ENCODE peak calls at places on chromosomes 1 and 21, in five cellular contexts. A is brain microvascular endothelial cell, Q is progenitor cell of endocrine pancreas, I is A549, G is NB4. Z is an unnamed sample.

GRCh38 chr1:219442575-219442974 is 170.3 kb downstream of the ZC3H11B start:
- DNase-seq in G (no peak), A (peak), I (no peak), Q (no peak), Z (no peak)

GRCh38 chr1:116256875-116257823 is 115.9 kb upstream of the ATP1A1 start:
- DNase-seq in I (no peak), Q (no peak), G (no peak), A (no peak), Z (no peak)

GRCh38 chr1:204909109-204909508 is 38.4 kb downstream of the NFASC start:
- DNase-seq in Q (no peak), A (no peak), G (no peak), I (no peak), Z (no peak)

GRCh38 chr1:14255711-14256110 is 342.8 kb upstream of the KAZN start:
- DNase-seq in G (peak), A (no peak), I (no peak), Q (no peak), Z (no peak)

GRCh38 chr1:68819190-68819829 is 322.4 kb upstream of the DEPDC1 start:
- DNase-seq in I (peak), G (peak), Q (no peak), A (peak), Z (peak)

GRCh38 chr21:39452207-39452964 is 616 bp downstream of the SH3BGR start:
- DNase-seq in A (no peak), I (no peak), Q (no peak), G (no peak), Z (no peak)

GRCh38 chr1:163872067-163872466 is 550.3 kb downstream of the NUF2 start:
- DNase-seq in G (no peak), Q (no peak), I (no peak), A (no peak), Z (no peak)

GRCh38 chr1:54381524-54381923 is 24.7 kb downstream of the SSBP3 start:
- DNase-seq in Q (no peak), G (no peak), I (no peak), A (no peak), Z (no peak)

GRCh38 chr1:15579683-15580047 is 5.2 kb downstream of the AGMAT start:
- DNase-seq in I (no peak), A (no peak), Q (no peak), G (no peak), Z (peak)

GRCh38 chr1:47593001-47593568 is 155.2 kb downstream of the FOXD2 start:
- DNase-seq in I (no peak), G (no peak), A (no peak), Q (no peak), Z (no peak)

GRCh38 chr1:162165528-162165927 is 96.0 kb downstream of the NOS1AP start:
- DNase-seq in A (no peak), Q (no peak), I (no peak), G (no peak), Z (no peak)

GRCh38 chr1:67535474-67535873 is 105.3 kb upstream of the SERBP1 start:
- DNase-seq in I (peak), Q (peak), G (peak), A (peak), Z (peak)

GRCh38 chr1:58162952-58163550 is 383.5 kb downstream of the OMA1 start:
- DNase-seq in A (peak), Q (peak), I (peak), G (peak), Z (no peak)

GRCh38 chr1:54813479-54814147 is 12.5 kb upstream of the TTC22 start:
- DNase-seq in I (no peak), G (no peak), Q (no peak), A (no peak), Z (peak)

GRCh38 chr1:62356257-62356835 is 37.1 kb upstream of the KANK4 start:
- DNase-seq in Q (no peak), I (peak), A (peak), G (peak), Z (no peak)

GRCh38 chr1:158101944-158102343 is 78.8 kb upstream of the CD1D start:
- DNase-seq in A (peak), G (no peak), Q (no peak), I (no peak), Z (no peak)

GRCh38 chr1:84101204-84101603 is 42.9 kb upstream of the PRKACB start:
- DNase-seq in G (no peak), I (no peak), A (no peak), Q (no peak), Z (no peak)

GRCh38 chr1:175088523-175088922 is 20.9 kb downstream of the TNN start:
- DNase-seq in G (no peak), I (no peak), Q (no peak), A (no peak), Z (no peak)

GRCh38 chr1:150152182-150152536 is 2.4 kb downstream of the PLEKHO1 start:
- DNase-seq in A (no peak), Q (no peak), G (no peak), I (no peak), Z (no peak)

GRCh38 chr1:110616587-110616986 is 10.4 kb upstream of the KCNA2 start:
- DNase-seq in G (peak), I (no peak), Q (no peak), A (peak), Z (no peak)

GRCh38 chr1:62800825-62801306 is 16.9 kb downstream of the ATG4C start:
- DNase-seq in I (no peak), Q (no peak), G (peak), A (no peak), Z (peak)

GRCh38 chr1:172393354-172393753 is 27.1 kb upstream of the C1orf105 start:
- DNase-seq in A (no peak), I (no peak), Q (no peak), G (no peak), Z (peak)

GRCh38 chr1:60114735-60115318 is 41.3 kb upstream of the C1orf87 start:
- DNase-seq in Q (no peak), G (no peak), A (no peak), I (no peak), Z (no peak)

GRCh38 chr1:29319300-29320110 is 83.2 kb downstream of the PTPRU start:
- DNase-seq in Q (no peak), A (no peak), G (no peak), I (no peak), Z (no peak)

GRCh38 chr1:15680614-15681345 is 3.3 kb upstream of the PLEKHM2 start:
- DNase-seq in G (peak), I (peak), Q (no peak), A (peak), Z (no peak)

DNA sequence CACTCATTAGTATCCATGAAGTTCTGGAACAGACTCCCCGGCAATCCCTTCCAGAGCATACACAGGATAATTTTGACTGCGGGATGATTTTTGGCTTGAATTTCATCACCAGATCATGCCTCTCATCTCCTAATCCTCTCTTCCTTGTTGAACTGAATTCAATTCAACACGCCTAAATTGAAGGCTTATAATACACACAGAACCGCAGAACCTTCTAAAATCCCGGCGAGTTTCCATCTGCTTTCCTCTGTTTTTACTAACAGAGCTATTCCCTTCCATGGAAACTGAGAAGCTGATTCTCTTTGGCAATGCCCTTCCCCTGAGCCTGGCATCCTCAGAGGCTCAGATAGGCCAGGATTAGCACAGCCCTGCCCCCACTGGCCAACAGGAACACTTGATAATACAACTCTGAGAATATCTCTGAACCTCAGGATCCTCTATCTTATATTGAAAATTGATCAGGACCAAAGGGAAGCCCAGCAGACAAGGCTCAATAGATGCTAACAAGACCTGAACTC is 130.2 kb downstream of the CAPN8 start:
- DNase-seq in G (no peak), A (no peak), Q (no peak), I (no peak), Z (no peak)
- TF ChIP-seq CTCF in G (no peak), A (no peak), Q (no peak), I (no peak), Z (no peak)

DNA sequence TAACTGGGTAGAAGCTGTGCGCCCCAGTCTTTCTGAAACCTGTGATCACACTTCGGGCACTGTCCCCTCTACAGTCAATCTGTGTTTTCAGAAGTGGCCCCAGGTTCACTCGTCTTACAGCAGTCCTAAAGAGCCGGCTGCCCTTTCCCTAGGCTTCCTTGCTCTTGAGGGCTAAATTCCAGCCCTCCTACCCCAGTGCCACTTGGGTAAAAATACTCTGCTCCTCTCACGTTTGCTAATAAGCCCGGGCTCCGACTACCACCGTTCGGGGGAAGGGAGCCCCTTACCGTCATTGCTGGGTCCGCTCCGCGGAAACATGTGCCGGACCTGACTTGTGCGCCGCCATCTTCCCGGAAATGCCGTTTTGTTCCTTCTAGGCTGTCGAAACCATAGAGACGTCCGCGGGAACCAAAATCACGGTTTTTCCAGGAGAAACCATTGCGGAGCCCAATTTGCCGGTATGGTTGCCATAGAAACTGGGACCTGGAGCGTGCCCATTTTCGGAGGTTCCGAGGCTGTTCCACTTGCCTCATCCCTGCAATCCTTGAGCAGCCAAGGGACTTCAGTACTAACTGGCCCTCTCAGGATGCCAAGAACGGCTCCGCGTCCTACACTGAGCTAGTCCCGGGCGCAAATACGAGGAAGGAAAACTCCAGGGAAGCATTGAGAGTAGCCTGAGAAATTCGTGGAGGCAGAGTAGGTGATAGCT is at the start of gene GPATCH4:
- DNase-seq in A (peak), G (peak), I (peak), Q (no peak), Z (peak)
- TF ChIP-seq CTCF in A (no peak), G (no peak), I (no peak), Q (no peak), Z (no peak)

DNA sequence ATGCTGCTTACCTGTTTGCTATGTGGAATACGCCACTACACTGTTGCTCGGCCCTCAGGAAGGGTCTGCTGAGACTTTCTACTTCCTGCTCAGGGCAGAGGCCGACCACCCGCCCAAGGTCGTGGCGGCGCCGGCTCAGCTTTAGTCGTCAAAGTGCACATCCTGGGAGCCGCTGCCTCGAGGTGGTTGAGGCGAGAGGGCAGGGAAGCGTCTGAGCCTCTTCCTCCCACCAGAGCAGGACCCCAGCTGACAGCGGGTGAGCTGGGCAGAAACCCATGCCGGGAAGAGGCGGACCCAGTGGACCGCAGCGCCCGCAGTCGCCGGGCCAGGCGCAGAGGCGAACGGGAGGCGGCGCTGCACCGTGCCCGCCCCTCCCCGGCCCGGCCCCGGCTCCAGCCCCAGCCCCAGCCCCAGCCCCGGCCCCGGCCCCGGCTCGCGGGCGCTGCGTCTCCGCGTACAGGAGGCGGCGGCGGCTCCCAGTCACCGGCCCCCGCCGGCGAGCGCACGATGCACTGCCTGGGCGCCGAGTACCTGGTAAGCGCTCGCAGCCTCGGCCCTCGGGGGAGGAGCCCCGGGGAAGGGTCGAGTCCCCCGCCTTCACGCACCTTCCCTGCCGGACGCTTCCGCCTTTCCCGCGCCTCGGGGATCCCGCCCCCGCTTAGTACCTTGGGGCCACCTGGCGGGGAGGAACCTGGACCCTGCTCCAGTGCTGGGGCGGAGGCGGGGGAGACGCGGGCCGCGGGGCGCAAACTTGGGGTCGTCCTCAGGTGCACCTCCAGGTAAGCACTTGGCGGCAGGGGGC is at the start of gene SLC44A3:
- DNase-seq in Q (peak), A (no peak), I (peak), G (peak), Z (peak)
- TF ChIP-seq CTCF in Q (peak), A (peak), I (peak), G (no peak), Z (no peak)

DNA sequence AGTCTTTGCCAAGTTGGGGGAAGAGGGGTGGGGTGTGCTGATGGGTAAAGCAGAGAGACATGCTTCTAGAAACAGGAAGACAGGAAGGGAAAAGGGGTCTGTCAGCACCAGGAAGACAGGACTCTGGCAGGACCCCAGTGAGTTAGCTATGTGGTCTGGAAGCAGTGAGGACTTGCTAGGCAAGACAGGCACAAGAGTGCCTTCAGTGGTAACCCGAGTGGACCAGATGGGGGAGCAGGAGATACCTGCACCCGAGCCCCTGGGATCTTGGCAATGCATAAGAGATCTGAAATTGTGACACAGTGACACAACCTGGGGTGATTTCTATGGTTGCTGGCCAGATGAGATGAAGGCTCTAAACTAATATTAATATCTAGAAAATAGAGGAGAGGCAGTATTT is 7.0 kb downstream of the TLR5 start:
- DNase-seq in Q (no peak), I (no peak), A (no peak), G (peak), Z (no peak)
- TF ChIP-seq CTCF in Q (peak), I (no peak), A (no peak), G (no peak), Z (no peak)

GRCh38 chr1:226066415-226067077 is 4.0 kb downstream of the H3-3A start:
- DNase-seq in Q (no peak), I (no peak), A (peak), G (no peak), Z (no peak)

GRCh38 chr1:226063362-226064167 is 1.0 kb downstream of the H3-3A start:
- DNase-seq in A (peak), G (peak), Q (peak), I (peak), Z (peak)

GRCh38 chr1:226062558-226063361 is at the start of gene H3-3A:
- DNase-seq in Q (peak), I (peak), G (peak), A (peak), Z (peak)

GRCh38 chr1:226064168-226064815 is 1.8 kb downstream of the H3-3A start:
- DNase-seq in I (no peak), Q (no peak), G (peak), A (peak), Z (no peak)

DNA sequence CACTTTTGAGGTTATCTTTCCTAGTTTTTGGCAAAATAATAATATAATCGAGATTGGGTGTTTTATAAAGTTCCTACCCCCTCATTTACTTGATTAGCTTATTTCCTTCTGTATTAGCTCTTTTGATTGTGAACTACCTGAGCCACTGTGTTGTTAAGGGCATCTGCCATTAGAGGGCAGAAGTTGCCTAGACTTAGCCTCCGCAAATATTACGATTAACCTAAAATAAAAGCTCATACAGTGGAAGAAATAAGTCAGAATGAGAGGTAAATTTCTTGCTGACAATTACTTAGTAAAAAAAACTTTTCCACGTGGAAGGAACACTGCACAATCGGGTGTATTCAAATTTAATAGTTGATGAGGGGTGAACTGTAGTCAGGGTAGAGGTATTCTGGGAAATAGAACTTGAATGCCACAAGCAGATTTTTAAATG is 2.3 kb downstream of the H3-3A start:
- DNase-seq in Q (no peak), A (peak), I (peak), G (peak), Z (peak)
- TF ChIP-seq CTCF in Q (peak), A (peak), I (peak), G (peak), Z (peak)

Z was measured in GM13976.